ENCODE peak calls at places on chromosomes 3 and 15, in six cellular contexts. M is HFFc6, Q is epithelial cell of esophagus, B is stomach, H is uterus, D is body of pancreas. J is an unnamed sample.

GRCh38 chr3:15207836-15208504 is 1.9 kb downstream of the CAPN7 start:
- DNase-seq in M (peak; percentile 25), Q (no peak), B (no peak), H (no peak), D (no peak), J (peak; percentile 12)

GRCh38 chr3:51340311-51340829 is 44.7 kb upstream of the MANF start:
- DNase-seq in M (peak; percentile 88), Q (peak; percentile 91), B (no peak), H (peak; percentile 25), D (no peak), J (peak; percentile 94)

GRCh38 chr3:118505784-118506183 is 528.9 kb downstream of the IGSF11 start:
- DNase-seq in M (no peak), Q (no peak), B (no peak), H (no peak), D (no peak), J (no peak)

GRCh38 chr3:198032445-198032936 is 72.5 kb downstream of the LMLN start:
- DNase-seq in M (no peak), Q (no peak), B (no peak), H (no peak), D (no peak), J (no peak)

GRCh38 chr3:107629556-107629955 is 106.8 kb downstream of the BBX start:
- DNase-seq in M (no peak), Q (no peak), B (no peak), H (no peak), D (no peak), J (peak; percentile 37)

GRCh38 chr3:183988216-183988790 is 29.4 kb downstream of the ABCC5 start:
- DNase-seq in M (peak; percentile 77), Q (no peak), B (no peak), H (no peak), D (no peak), J (peak; percentile 77)

GRCh38 chr3:125310623-125311076 is 64.5 kb downstream of the ZNF148 start:
- DNase-seq in M (no peak), Q (no peak), B (no peak), H (no peak), D (no peak), J (no peak)

GRCh38 chr3:106860182-106860581 is 517.1 kb upstream of the CCDC54 start:
- DNase-seq in M (no peak), Q (peak; percentile 59), B (no peak), H (no peak), D (no peak), J (no peak)

GRCh38 chr3:51709675-51710074 is 2.8 kb downstream of the GRM2 start:
- DNase-seq in M (no peak), Q (no peak), B (no peak), H (no peak), D (peak; percentile 5), J (no peak)

GRCh38 chr3:101850327-101851048 is 1.2 kb downstream of the NFKBIZ start:
- DNase-seq in M (no peak), Q (no peak), B (no peak), H (no peak), D (no peak), J (peak; percentile 77)

GRCh38 chr3:55690161-55690560 is 203.1 kb upstream of the WNT5A start:
- DNase-seq in M (no peak), Q (no peak), B (no peak), H (no peak), D (no peak), J (no peak)

GRCh38 chr3:52005571-52005986 is 9.9 kb upstream of the RPL29 start:
- DNase-seq in M (no peak), Q (peak; percentile 74), B (peak; percentile 52), H (peak; percentile 73), D (peak; percentile 69), J (no peak)

GRCh38 chr3:197942956-197943556 is 6.9 kb upstream of the RPL35A start:
- DNase-seq in M (peak; percentile 43), Q (peak; percentile 65), B (no peak), H (no peak), D (no peak), J (peak; percentile 36)

GRCh38 chr3:51642462-51642861 is 28.6 kb upstream of the TEX264 start:
- DNase-seq in M (no peak), Q (no peak), B (no peak), H (no peak), D (no peak), J (peak; percentile 21)

GRCh38 chr3:186788482-186789370 is 5.3 kb downstream of the EIF4A2 start:
- DNase-seq in M (no peak), Q (no peak), B (no peak), H (no peak), D (no peak), J (no peak)

GRCh38 chr3:42092006-42092405 is 849 bp downstream of the TRAK1 start:
- DNase-seq in M (no peak), Q (peak; percentile 40), B (no peak), H (no peak), D (no peak), J (peak; percentile 36)

GRCh38 chr3:159340877-159341500 is 539.1 kb downstream of the MFSD1 start:
- DNase-seq in M (no peak), Q (no peak), B (no peak), H (no peak), D (no peak), J (peak; percentile 17)

GRCh38 chr15:84985158-84985557 is 3.5 kb downstream of the PDE8A start:
- DNase-seq in M (no peak), Q (no peak), B (no peak), H (no peak), D (no peak), J (no peak)

GRCh38 chr15:89129123-89129815 is 41.0 kb downstream of the ABHD2 start:
- DNase-seq in M (no peak), Q (peak; percentile 50), B (peak; percentile 63), H (peak; percentile 52), D (peak; percentile 63), J (peak; percentile 48)

GRCh38 chr15:98874773-98875172 is 132.8 kb downstream of the PGPEP1L start:
- DNase-seq in M (no peak), Q (peak; percentile 80), B (no peak), H (no peak), D (no peak), J (peak; percentile 50)

GRCh38 chr3:43062556-43063040 is 43.3 kb downstream of the POMGNT2 start:
- DNase-seq in M (no peak), Q (no peak), B (no peak), H (no peak), D (no peak), J (peak; percentile 34)

GRCh38 chr3:112093180-112093522 is 7.0 kb downstream of the C3orf52 start:
- DNase-seq in M (no peak), Q (no peak), B (no peak), H (no peak), D (no peak), J (no peak)
- TF ChIP-seq CTCF in M (no peak), Q (no peak), B (no peak), H (no peak), D (no peak), J (no peak)

DNA sequence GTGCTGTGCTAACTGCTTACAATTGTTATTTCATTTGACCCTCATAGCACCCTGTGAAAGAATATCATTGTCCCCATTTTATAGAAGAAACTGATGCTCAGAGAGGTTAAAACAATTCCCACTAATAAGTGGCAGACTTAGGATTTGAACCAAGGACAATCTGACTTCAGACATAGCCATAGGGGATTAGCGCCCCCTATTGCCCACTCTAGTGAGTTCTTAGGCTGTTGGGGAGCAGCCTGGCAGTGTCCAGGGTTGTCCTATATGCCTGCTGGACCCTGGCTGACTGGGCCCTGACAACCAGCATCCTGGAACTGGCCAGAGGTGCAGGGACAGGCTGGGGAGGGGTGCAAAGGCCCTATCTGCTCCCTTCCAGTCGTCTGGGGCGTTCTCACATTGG is 15.4 kb downstream of the DPH3 start:
- DNase-seq in M (peak; percentile 38), Q (peak; percentile 33), B (no peak), H (no peak), D (no peak), J (peak; percentile 20)
- TF ChIP-seq CTCF in M (peak; percentile 85), Q (peak; percentile 22), B (no peak), H (no peak), D (no peak), J (peak; percentile 58)

DNA sequence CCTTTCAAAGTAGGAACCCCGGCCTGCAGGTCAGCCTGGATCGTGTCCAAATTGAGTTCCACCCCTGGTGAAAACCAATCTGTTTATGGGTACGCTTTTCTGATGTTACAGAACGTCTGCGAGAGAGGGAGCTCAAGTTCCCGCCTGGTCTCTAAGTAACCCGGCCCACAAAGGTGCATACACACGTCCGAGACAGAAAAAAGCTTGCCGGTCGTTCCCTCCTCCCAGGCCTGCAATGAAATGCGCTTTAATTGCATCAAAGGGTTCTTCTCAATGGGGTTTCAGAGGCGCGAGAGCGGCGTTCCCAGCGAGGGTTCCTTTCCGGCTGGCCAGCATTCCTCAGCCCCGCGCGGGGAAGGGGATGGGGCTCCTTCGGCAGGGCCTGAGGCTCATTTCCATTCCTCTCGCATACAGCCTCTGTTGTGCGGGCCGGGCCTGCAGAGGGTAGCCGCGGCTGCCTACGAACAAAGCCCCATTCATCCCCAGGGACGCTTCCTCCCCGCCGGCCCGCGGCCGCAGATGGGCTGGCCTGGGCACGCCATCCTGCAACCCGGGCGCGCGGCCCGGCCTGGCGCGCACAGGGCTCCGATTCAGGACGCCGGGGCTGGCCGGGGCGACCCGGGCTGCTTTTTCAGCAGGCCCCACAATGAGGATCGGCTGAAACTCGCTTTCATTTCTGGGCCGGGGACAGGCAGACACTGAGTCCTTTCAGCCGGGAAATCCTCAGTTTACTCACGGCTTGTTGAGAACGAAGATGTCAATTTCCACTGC is 138.3 kb downstream of the TMCO5A start:
- DNase-seq in M (peak; percentile 65), Q (peak; percentile 68), B (peak; percentile 57), H (peak; percentile 61), D (peak; percentile 48), J (peak; percentile 81)
- TF ChIP-seq CTCF in M (peak; percentile 39), Q (peak; percentile 38), B (no peak), H (peak; percentile 49), D (no peak), J (no peak)

DNA sequence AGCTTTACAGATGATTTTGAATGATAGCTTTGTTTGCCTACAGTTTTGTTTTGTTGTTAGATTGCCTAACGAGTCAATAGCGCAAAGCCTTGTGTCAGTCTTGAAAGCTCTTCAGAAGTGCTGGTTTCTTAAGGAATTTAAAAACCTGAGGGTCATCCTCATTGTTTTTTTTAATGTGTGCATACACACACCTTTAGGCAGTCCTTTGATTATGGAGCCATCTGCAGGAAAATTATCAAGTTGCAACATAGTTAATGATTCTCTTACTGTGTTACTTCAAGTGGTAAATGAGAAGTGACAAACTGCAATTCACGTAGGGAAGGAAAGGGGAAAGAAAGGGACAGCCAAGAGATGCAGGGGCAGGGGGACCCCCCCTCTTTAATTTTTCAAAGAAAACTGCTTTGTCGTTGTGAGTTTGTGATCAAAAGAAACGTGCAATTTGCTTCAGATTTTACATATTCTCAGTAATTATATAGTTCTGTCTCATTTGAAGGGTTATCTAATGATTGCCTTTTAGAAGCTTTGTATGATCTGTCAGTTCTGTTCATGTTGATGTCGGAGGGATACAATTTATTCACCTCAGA is 162.4 kb upstream of the CGNL1 start:
- DNase-seq in M (peak; percentile 56), Q (peak; percentile 48), B (no peak), H (no peak), D (no peak), J (peak; percentile 65)
- TF ChIP-seq CTCF in M (peak; percentile 75), Q (peak; percentile 53), B (peak; percentile 23), H (peak; percentile 56), D (peak; percentile 62), J (peak; percentile 50)

DNA sequence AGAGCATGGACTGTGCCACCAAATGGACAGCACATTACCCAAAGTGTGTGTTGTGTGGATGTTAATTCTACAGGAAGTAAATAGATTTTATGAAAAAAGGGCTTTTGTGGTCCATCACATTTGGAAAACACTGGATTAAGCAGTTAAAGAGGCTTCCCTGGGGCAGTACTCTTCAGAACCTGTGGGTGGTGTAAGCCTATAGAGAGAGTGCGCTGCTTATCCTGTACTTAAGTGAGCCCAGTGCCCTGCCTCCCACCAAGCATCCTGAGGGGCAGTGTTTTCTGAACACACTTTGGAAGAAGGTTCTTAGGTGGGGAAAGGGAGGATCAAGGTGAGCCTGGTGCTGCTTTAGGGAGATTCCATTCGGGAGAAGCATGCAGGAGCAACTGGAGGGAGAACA is 10.9 kb downstream of the TTLL3 start:
- DNase-seq in M (no peak), Q (peak; percentile 39), B (no peak), H (no peak), D (no peak), J (peak; percentile 40)
- TF ChIP-seq CTCF in M (peak; percentile 64), Q (peak; percentile 50), B (peak; percentile 12), H (no peak), D (no peak), J (no peak)